ENCODE peak calls at places on chromosomes 7 and 10, in nine cellular contexts. R, I, N, J, Y, T, L, K and E are unnamed samples.

GRCh38 chr10:3451516-3452185 is 279.1 kb upstream of the PITRM1 start:
- DNase-seq in K (no peak), T (no peak), Y (no peak), J (no peak), I (no peak), R (no peak), N (no peak), L (no peak), E (no peak)

GRCh38 chr10:29858352-29859267 is 200.8 kb downstream of the JCAD start:
- DNase-seq in R (peak), J (peak), T (peak), I (peak), N (peak), K (peak), Y (peak), L (no peak), E (peak)

GRCh38 chr7:126569402-126569801 is 683.3 kb downstream of the GRM8 start:
- DNase-seq in I (no peak), Y (no peak), R (no peak), J (no peak), T (no peak), K (no peak), N (no peak), L (no peak), E (no peak)

GRCh38 chr7:156680281-156680680 is 39.7 kb downstream of the RNF32 start:
- DNase-seq in J (peak), R (no peak), N (no peak), Y (no peak), I (no peak), L (no peak), K (no peak), T (no peak), E (no peak)

GRCh38 chr7:146319625-146320024 is 203.0 kb downstream of the CNTNAP2 start:
- DNase-seq in K (no peak), R (no peak), J (no peak), Y (no peak), I (no peak), L (no peak), N (no peak), T (no peak), E (no peak)

GRCh38 chr7:35771776-35772175 is 29.1 kb upstream of the SEPTIN7 start:
- DNase-seq in N (no peak), Y (no peak), L (no peak), R (no peak), T (no peak), J (no peak), I (no peak), K (no peak), E (no peak)

GRCh38 chr10:95264227-95265051 is 26.4 kb downstream of the PDLIM1 start:
- DNase-seq in N (no peak), T (no peak), Y (no peak), K (no peak), I (no peak), L (peak), R (no peak), J (no peak), E (no peak)

GRCh38 chr7:130063036-130063435 is 7.3 kb upstream of the KLHDC10 start:
- DNase-seq in T (peak), L (peak), N (no peak), J (peak), K (peak), I (no peak), R (no peak), Y (peak), E (peak)

GRCh38 chr7:130127404-130128395 is 57.4 kb downstream of the KLHDC10 start:
- DNase-seq in N (no peak), K (no peak), Y (no peak), I (no peak), T (peak), J (peak), L (no peak), R (no peak), E (no peak)

GRCh38 chr7:28984631-28985030 is 26.5 kb upstream of the TRIL start:
- DNase-seq in Y (peak), R (peak), N (peak), K (peak), L (no peak), I (peak), T (peak), J (peak), E (peak)

GRCh38 chr10:60536529-60537114 is 146.9 kb upstream of the ANK3 start:
- DNase-seq in J (peak), L (no peak), N (no peak), I (peak), K (no peak), Y (no peak), R (no peak), T (no peak), E (peak)

GRCh38 chr10:133212853-133213494 is 17.0 kb upstream of the UTF1 start:
- DNase-seq in K (no peak), L (no peak), T (no peak), N (no peak), J (no peak), Y (no peak), I (no peak), R (no peak), E (no peak)

GRCh38 chr7:69817096-69817495 is 218.8 kb downstream of the AUTS2 start:
- DNase-seq in K (no peak), I (no peak), Y (no peak), R (no peak), T (peak), L (no peak), N (peak), J (peak), E (peak)